ENCODE peak calls at places on chromosomes 1 and 21, in four cellular contexts. One of them, this sample, is unnamed.

GRCh38 chr1:181743878-181744312 is 260.6 kb downstream of the CACNA1E start:
- DNase-seq in neuronal stem cell: no peak
- DNase-seq in IMR-90: no peak
- DNase-seq in mesendoderm: no peak
- DNase-seq in this sample: no peak

GRCh38 chr1:203163891-203164635 is 11.6 kb downstream of the MYBPH start:
- DNase-seq in mesendoderm: no peak
- DNase-seq in neuronal stem cell: no peak
- DNase-seq in IMR-90: no peak
- DNase-seq in this sample: no peak

GRCh38 chr1:225449261-225449660 is 21.4 kb upstream of the LBR start:
- DNase-seq in neuronal stem cell: no peak
- DNase-seq in IMR-90: no peak
- DNase-seq in mesendoderm: no peak
- DNase-seq in this sample: no peak

GRCh38 chr1:33169290-33170055 is 12.4 kb downstream of the TRIM62 start:
- DNase-seq in neuronal stem cell: no peak
- DNase-seq in IMR-90: peak; percentile 35
- DNase-seq in mesendoderm: peak; percentile 21
- DNase-seq in this sample: no peak

GRCh38 chr1:30258471-30258870 is 464.9 kb downstream of the MATN1 start:
- DNase-seq in mesendoderm: no peak
- DNase-seq in IMR-90: no peak
- DNase-seq in neuronal stem cell: no peak
- DNase-seq in this sample: no peak

GRCh38 chr1:232591344-232591743 is 38.6 kb downstream of the SIPA1L2 start:
- DNase-seq in mesendoderm: no peak
- DNase-seq in neuronal stem cell: no peak
- DNase-seq in IMR-90: no peak
- DNase-seq in this sample: no peak

GRCh38 chr1:93617670-93618488 is 63.8 kb downstream of the BCAR3 start:
- DNase-seq in neuronal stem cell: no peak
- DNase-seq in mesendoderm: peak; percentile 52
- DNase-seq in IMR-90: no peak
- DNase-seq in this sample: no peak

GRCh38 chr1:32208891-32209309 is at the start of gene DCDC2B:
- DNase-seq in mesendoderm: peak; percentile 62
- DNase-seq in neuronal stem cell: no peak
- DNase-seq in IMR-90: peak; percentile 37
- DNase-seq in this sample: peak; percentile 65

GRCh38 chr1:235642943-235643371 is 6.6 kb downstream of the GNG4 start:
- DNase-seq in IMR-90: no peak
- DNase-seq in mesendoderm: peak; percentile 86
- DNase-seq in neuronal stem cell: no peak
- DNase-seq in this sample: no peak

GRCh38 chr21:42621166-42621827 is 32.1 kb upstream of the PDE9A start:
- DNase-seq in neuronal stem cell: no peak
- DNase-seq in IMR-90: no peak
- DNase-seq in mesendoderm: no peak
- DNase-seq in this sample: no peak

GRCh38 chr1:72757843-72758242 is 475.5 kb upstream of the NEGR1 start:
- DNase-seq in mesendoderm: no peak
- DNase-seq in neuronal stem cell: no peak
- DNase-seq in IMR-90: no peak
- DNase-seq in this sample: no peak

GRCh38 chr1:57024855-57025254 is 59.0 kb upstream of the C8B start:
- DNase-seq in neuronal stem cell: no peak
- DNase-seq in IMR-90: no peak
- DNase-seq in mesendoderm: no peak
- DNase-seq in this sample: no peak

GRCh38 chr1:217191441-217191840 is 439.4 kb downstream of the GPATCH2 start:
- DNase-seq in IMR-90: no peak
- DNase-seq in mesendoderm: no peak
- DNase-seq in neuronal stem cell: no peak
- DNase-seq in this sample: no peak

GRCh38 chr21:34996304-34997081 is 52.6 kb downstream of the RUNX1 start:
- DNase-seq in IMR-90: peak; percentile 41
- DNase-seq in neuronal stem cell: no peak
- DNase-seq in mesendoderm: no peak
- DNase-seq in this sample: peak; percentile 43

GRCh38 chr1:40944326-40944725 is 35.2 kb upstream of the CTPS1 start:
- DNase-seq in IMR-90: peak; percentile 92
- DNase-seq in mesendoderm: no peak
- DNase-seq in neuronal stem cell: no peak
- DNase-seq in this sample: peak; percentile 89

GRCh38 chr21:45323487-45324380 is 36.0 kb upstream of the POFUT2 start:
- DNase-seq in mesendoderm: no peak
- DNase-seq in IMR-90: peak; percentile 39
- DNase-seq in neuronal stem cell: no peak
- DNase-seq in this sample: peak; percentile 51

GRCh38 chr1:179194068-179194537 is 35.4 kb downstream of the ABL2 start:
- DNase-seq in mesendoderm: no peak
- DNase-seq in IMR-90: no peak
- DNase-seq in neuronal stem cell: no peak
- DNase-seq in this sample: no peak

GRCh38 chr1:217053666-217054065 is 330.4 kb upstream of the ESRRG start:
- DNase-seq in mesendoderm: no peak
- DNase-seq in neuronal stem cell: no peak
- DNase-seq in IMR-90: no peak
- DNase-seq in this sample: no peak

GRCh38 chr1:174157157-174157806 is 2.0 kb upstream of the RABGAP1L start:
- DNase-seq in neuronal stem cell: no peak
- DNase-seq in IMR-90: no peak
- DNase-seq in mesendoderm: no peak
- DNase-seq in this sample: no peak

GRCh38 chr1:247471445-247472016 is 13.6 kb upstream of the OR2B11 start:
- DNase-seq in mesendoderm: no peak
- DNase-seq in IMR-90: no peak
- DNase-seq in neuronal stem cell: no peak
- DNase-seq in this sample: no peak

GRCh38 chr1:46535063-46535462 is 16.4 kb downstream of the KNCN start:
- DNase-seq in IMR-90: no peak
- DNase-seq in neuronal stem cell: no peak
- DNase-seq in mesendoderm: no peak
- DNase-seq in this sample: peak; percentile 31

GRCh38 chr1:147892216-147892615 is 10.4 kb upstream of the GJA8 start:
- DNase-seq in IMR-90: no peak
- DNase-seq in mesendoderm: peak; percentile 49
- DNase-seq in neuronal stem cell: no peak
- DNase-seq in this sample: no peak

GRCh38 chr1:203672354-203672753 is 45.7 kb downstream of the ATP2B4 start:
- DNase-seq in neuronal stem cell: no peak
- DNase-seq in IMR-90: peak; percentile 88
- DNase-seq in mesendoderm: no peak
- DNase-seq in this sample: peak; percentile 96

GRCh38 chr1:24886241-24886640 is 43.8 kb downstream of the RUNX3 start:
- DNase-seq in mesendoderm: no peak
- DNase-seq in IMR-90: no peak
- DNase-seq in neuronal stem cell: no peak
- DNase-seq in this sample: no peak

GRCh38 chr1:202365092-202365815 is 16.8 kb downstream of the PPP1R12B start:
- DNase-seq in neuronal stem cell: no peak
- DNase-seq in IMR-90: peak; percentile 51
- DNase-seq in mesendoderm: peak; percentile 59
- DNase-seq in this sample: no peak

GRCh38 chr1:230598745-230599144 is 43.5 kb upstream of the COG2 start:
- DNase-seq in IMR-90: no peak
- DNase-seq in neuronal stem cell: no peak
- DNase-seq in mesendoderm: no peak
- DNase-seq in this sample: no peak

GRCh38 chr21:41769521-41769920 is 2.7 kb upstream of the RIPK4 start:
- DNase-seq in neuronal stem cell: no peak
- DNase-seq in mesendoderm: no peak
- DNase-seq in IMR-90: no peak
- DNase-seq in this sample: no peak

GRCh38 chr1:232556336-232556735 is 73.6 kb downstream of the SIPA1L2 start:
- DNase-seq in neuronal stem cell: no peak
- DNase-seq in IMR-90: no peak
- DNase-seq in mesendoderm: peak; percentile 49
- DNase-seq in this sample: peak; percentile 46

GRCh38 chr1:39102537-39103320 is 76.6 kb downstream of the NDUFS5 start:
- DNase-seq in IMR-90: peak; percentile 83
- DNase-seq in neuronal stem cell: peak; percentile 63
- DNase-seq in mesendoderm: peak; percentile 90
- DNase-seq in this sample: peak; percentile 92

GRCh38 chr1:237591353-237591752 is 299.4 kb downstream of the ZP4 start:
- DNase-seq in mesendoderm: no peak
- DNase-seq in neuronal stem cell: no peak
- DNase-seq in IMR-90: no peak
- DNase-seq in this sample: no peak

GRCh38 chr1:165865941-165866340 is 38.5 kb downstream of the UCK2 start:
- DNase-seq in IMR-90: no peak
- DNase-seq in neuronal stem cell: no peak
- DNase-seq in mesendoderm: no peak
- DNase-seq in this sample: no peak

GRCh38 chr1:19468397-19468956 is 16.9 kb downstream of the CAPZB start:
- DNase-seq in mesendoderm: peak; percentile 46
- DNase-seq in IMR-90: no peak
- DNase-seq in neuronal stem cell: no peak
- DNase-seq in this sample: no peak

GRCh38 chr1:112722601-112723510 is 7.7 kb upstream of the PPM1J start:
- DNase-seq in mesendoderm: peak; percentile 64
- DNase-seq in IMR-90: peak; percentile 77
- DNase-seq in neuronal stem cell: no peak
- DNase-seq in this sample: peak; percentile 55

GRCh38 chr1:3000671-3001470 is 20.4 kb upstream of the ACTRT2 start:
- DNase-seq in neuronal stem cell: no peak
- DNase-seq in IMR-90: no peak
- DNase-seq in mesendoderm: no peak
- DNase-seq in this sample: no peak

GRCh38 chr1:221097479-221098281 is 218.4 kb downstream of the HLX start:
- DNase-seq in neuronal stem cell: no peak
- DNase-seq in mesendoderm: no peak
- DNase-seq in IMR-90: peak; percentile 88
- DNase-seq in this sample: peak; percentile 99

GRCh38 chr1:205974712-205975111 is 28.5 kb downstream of the RAB7B start:
- DNase-seq in neuronal stem cell: no peak
- DNase-seq in mesendoderm: no peak
- DNase-seq in IMR-90: no peak
- DNase-seq in this sample: no peak
- H3K23ac ChIP-seq in neuronal stem cell: no peak overlapping the region
- H3K23ac ChIP-seq in mesendoderm: no peak overlapping the region
- H3K23ac ChIP-seq in IMR-90: no peak overlapping the region
- H3K23ac ChIP-seq in this sample: no peak overlapping the region

GRCh38 chr1:150601540-150601939 is 22.1 kb upstream of the MCL1 start:
- DNase-seq in IMR-90: no peak
- DNase-seq in neuronal stem cell: no peak
- DNase-seq in mesendoderm: no peak
- DNase-seq in this sample: no peak

GRCh38 chr1:150596976-150597375 is 17.6 kb upstream of the MCL1 start:
- DNase-seq in IMR-90: no peak
- DNase-seq in neuronal stem cell: no peak
- DNase-seq in mesendoderm: peak; percentile 25
- DNase-seq in this sample: no peak

GRCh38 chr1:150596095-150596892 is 16.9 kb upstream of the MCL1 start:
- DNase-seq in neuronal stem cell: no peak
- DNase-seq in IMR-90: peak; percentile 59
- DNase-seq in mesendoderm: no peak
- DNase-seq in this sample: peak; percentile 74
- H2BK15ac ChIP-seq in neuronal stem cell: no peak overlapping the region
- H2BK15ac ChIP-seq in IMR-90: peak overlapping the region; percentile 21
- H2BK15ac ChIP-seq in mesendoderm: no peak overlapping the region
- H2BK15ac ChIP-seq in this sample: no peak overlapping the region

DNA sequence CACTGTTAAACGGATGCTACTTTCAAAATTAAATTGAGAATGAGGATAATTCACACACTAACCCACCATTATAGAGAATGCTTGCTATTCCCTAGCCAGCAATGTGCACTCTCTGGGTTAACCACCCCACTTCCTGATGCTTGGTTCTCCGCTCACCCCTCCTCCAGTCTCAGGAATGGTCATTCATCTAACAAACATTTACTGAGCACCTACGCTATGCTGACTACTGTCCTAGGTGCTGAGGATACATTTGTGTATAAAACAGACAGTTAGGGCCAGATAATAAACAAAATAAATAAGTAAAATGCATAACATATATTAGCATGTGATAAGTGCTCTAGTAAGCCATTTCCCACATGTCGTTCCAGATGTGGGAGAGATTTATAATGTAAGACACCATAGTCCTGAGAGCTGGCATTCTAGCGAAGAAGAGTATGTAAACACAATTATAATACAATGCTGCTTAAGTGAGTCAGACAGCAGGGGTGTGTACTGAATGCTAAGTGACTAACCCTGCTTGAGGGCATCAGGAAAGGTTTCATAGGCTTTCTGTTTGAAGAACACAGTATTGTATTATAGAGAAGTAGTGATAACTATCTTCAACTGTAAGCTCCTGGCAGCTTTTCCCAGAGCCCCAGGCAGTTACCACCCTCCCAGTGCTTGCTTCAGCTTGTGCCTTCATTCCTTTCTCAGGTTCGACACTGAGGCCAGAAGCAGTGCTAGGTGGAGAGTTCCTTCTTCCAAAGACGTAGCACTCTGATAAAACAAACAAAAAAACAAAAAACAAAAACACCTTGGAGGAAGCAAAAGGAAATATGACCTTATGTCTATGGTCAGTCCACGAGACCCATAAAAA is 126.6 kb upstream of the CACHD1 start:
- DNase-seq in IMR-90: peak; percentile 36
- DNase-seq in neuronal stem cell: no peak
- DNase-seq in mesendoderm: peak; percentile 97
- DNase-seq in this sample: peak; percentile 19
- H3K4me2 ChIP-seq in IMR-90: no peak overlapping the region
- H3K4me2 ChIP-seq in neuronal stem cell: no peak overlapping the region
- H3K4me2 ChIP-seq in mesendoderm: no peak overlapping the region
- H3K4me2 ChIP-seq in this sample: no peak overlapping the region

GRCh38 chr1:7403265-7404045 is 367.6 kb upstream of the VAMP3 start:
- DNase-seq in mesendoderm: no peak
- DNase-seq in neuronal stem cell: no peak
- DNase-seq in IMR-90: peak; percentile 68
- DNase-seq in this sample: peak; percentile 50
- H3K23ac ChIP-seq in mesendoderm: no peak overlapping the region
- H3K23ac ChIP-seq in neuronal stem cell: no peak overlapping the region
- H3K23ac ChIP-seq in IMR-90: no peak overlapping the region
- H3K23ac ChIP-seq in this sample: no peak overlapping the region

DNA sequence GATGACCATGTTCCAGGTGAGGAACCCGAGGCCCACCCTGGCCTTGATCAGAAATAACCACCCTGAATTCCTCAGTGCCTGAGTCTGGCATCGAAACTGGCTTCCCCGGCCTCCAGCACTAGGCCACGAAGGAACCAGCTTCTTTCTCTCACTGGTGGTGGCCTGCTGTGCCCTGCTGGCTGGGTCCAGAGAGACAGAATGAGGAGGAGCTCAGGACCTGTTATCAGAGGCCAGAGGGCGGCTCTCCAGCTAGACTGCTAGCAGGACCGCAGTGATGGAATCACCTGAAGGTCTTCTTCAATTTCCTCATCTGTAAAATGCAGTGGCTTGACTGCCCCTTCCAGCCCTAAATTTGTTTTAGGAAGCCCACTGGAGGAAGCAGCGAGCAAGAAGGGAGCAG is 20.5 kb downstream of the ROR1 start:
- DNase-seq in neuronal stem cell: no peak
- DNase-seq in mesendoderm: peak; percentile 53
- DNase-seq in IMR-90: no peak
- DNase-seq in this sample: no peak
- H2BK15ac ChIP-seq in neuronal stem cell: no peak overlapping the region
- H2BK15ac ChIP-seq in mesendoderm: no peak overlapping the region
- H2BK15ac ChIP-seq in IMR-90: no peak overlapping the region
- H2BK15ac ChIP-seq in this sample: no peak overlapping the region

This sample was measured in mesenchymal stem cell.